ENCODE peak calls at places on chromosomes 5 and 9, in seven cellular contexts. U is PC-3, O is AG10803, F is GM06990, S is astrocyte of the spinal cord, B is pancreas, H is left ventricle myocardium inferior. A is an unnamed sample.

GRCh38 chr9:85215936-85216335 is 525.8 kb downstream of the AGTPBP1 start:
- DNase-seq in U (no peak), O (peak), F (no peak), S (peak), B (no peak), H (no peak), A (no peak)

GRCh38 chr5:10874561-10874960 is 113.5 kb upstream of the DAP start:
- DNase-seq in U (no peak), O (no peak), F (no peak), S (no peak), B (no peak), H (no peak), A (no peak)

GRCh38 chr9:108374606-108375005 is 481.2 kb downstream of the ACTL7B start:
- DNase-seq in U (peak), O (no peak), F (no peak), S (no peak), B (no peak), H (no peak), A (no peak)

GRCh38 chr5:74977475-74977874 is 74.9 kb downstream of the GCNT4 start:
- DNase-seq in U (no peak), O (peak), F (no peak), S (no peak), B (no peak), H (no peak), A (no peak)

GRCh38 chr9:73371801-73372200 is 220.1 kb downstream of the ANXA1 start:
- DNase-seq in U (no peak), O (no peak), F (no peak), S (no peak), B (no peak), H (no peak), A (no peak)

GRCh38 chr9:86202338-86202882 is 57.0 kb downstream of the C9orf153 start:
- DNase-seq in U (peak), O (peak), F (no peak), S (peak), B (no peak), H (no peak), A (peak)

GRCh38 chr5:92401492-92401891 is 1018.4 kb upstream of the ARRDC3 start:
- DNase-seq in U (no peak), O (peak), F (peak), S (peak), B (no peak), H (no peak), A (no peak)

GRCh38 chr5:108381034-108381954 is 604 bp downstream of the FBXL17 start:
- DNase-seq in U (peak), O (peak), F (peak), S (peak), B (peak), H (peak), A (peak)

GRCh38 chr9:94639045-94639995 is at the start of gene FBP1:
- DNase-seq in U (peak), O (no peak), F (peak), S (no peak), B (peak), H (peak), A (peak)

GRCh38 chr9:2127486-2127885 is 112.3 kb downstream of the SMARCA2 start:
- DNase-seq in U (no peak), O (peak), F (no peak), S (peak), B (no peak), H (no peak), A (no peak)

GRCh38 chr9:81874926-81875325 is 53.3 kb upstream of the SPATA31D4 start:
- DNase-seq in U (peak), O (peak), F (no peak), S (peak), B (no peak), H (no peak), A (no peak)

GRCh38 chr5:169875091-169875727 is 105.1 kb downstream of the INSYN2B start:
- DNase-seq in U (no peak), O (peak), F (no peak), S (no peak), B (no peak), H (no peak), A (no peak)

GRCh38 chr9:4855861-4856260 is 63.1 kb downstream of the RCL1 start:
- DNase-seq in U (no peak), O (peak), F (no peak), S (peak), B (no peak), H (no peak), A (no peak)

GRCh38 chr9:127966416-127967150 is 14.2 kb downstream of the EEIG1 start:
- DNase-seq in U (no peak), O (no peak), F (no peak), S (no peak), B (peak), H (peak), A (no peak)

GRCh38 chr9:94199776-94200175 is 59.3 kb upstream of the ZNF169 start:
- DNase-seq in U (no peak), O (peak), F (no peak), S (no peak), B (no peak), H (no peak), A (no peak)

GRCh38 chr9:134136117-134136996 is 475 bp downstream of the WDR5 start:
- DNase-seq in U (no peak), O (no peak), F (peak), S (peak), B (no peak), H (no peak), A (peak)

GRCh38 chr5:113084402-113085083 is 107.9 kb downstream of the DCP2 start:
- DNase-seq in U (no peak), O (no peak), F (no peak), S (no peak), B (no peak), H (no peak), A (no peak)

GRCh38 chr5:33023649-33024048 is 312.5 kb downstream of the NPR3 start:
- DNase-seq in U (no peak), O (peak), F (no peak), S (no peak), B (no peak), H (no peak), A (no peak)

GRCh38 chr9:136664799-136665082 is 2.0 kb downstream of the EGFL7 start:
- DNase-seq in U (no peak), O (no peak), F (no peak), S (no peak), B (no peak), H (no peak), A (no peak)

GRCh38 chr9:136664000-136664798 is 1.5 kb downstream of the EGFL7 start:
- DNase-seq in U (no peak), O (no peak), F (no peak), S (no peak), B (no peak), H (no peak), A (no peak)

GRCh38 chr9:136665704-136666363 is 3.1 kb downstream of the EGFL7 start:
- DNase-seq in U (no peak), O (no peak), F (no peak), S (no peak), B (no peak), H (no peak), A (no peak)

GRCh38 chr9:136666364-136667216 is 3.9 kb downstream of the EGFL7 start:
- DNase-seq in U (no peak), O (no peak), F (no peak), S (no peak), B (no peak), H (no peak), A (no peak)

GRCh38 chr9:136665111-136665703 is 2.5 kb downstream of the EGFL7 start:
- DNase-seq in U (no peak), O (no peak), F (no peak), S (no peak), B (no peak), H (no peak), A (no peak)
- TF ChIP-seq CTCF in U (no peak), O (no peak), F (peak), S (peak), B (no peak), H (peak), A (peak)

DNA sequence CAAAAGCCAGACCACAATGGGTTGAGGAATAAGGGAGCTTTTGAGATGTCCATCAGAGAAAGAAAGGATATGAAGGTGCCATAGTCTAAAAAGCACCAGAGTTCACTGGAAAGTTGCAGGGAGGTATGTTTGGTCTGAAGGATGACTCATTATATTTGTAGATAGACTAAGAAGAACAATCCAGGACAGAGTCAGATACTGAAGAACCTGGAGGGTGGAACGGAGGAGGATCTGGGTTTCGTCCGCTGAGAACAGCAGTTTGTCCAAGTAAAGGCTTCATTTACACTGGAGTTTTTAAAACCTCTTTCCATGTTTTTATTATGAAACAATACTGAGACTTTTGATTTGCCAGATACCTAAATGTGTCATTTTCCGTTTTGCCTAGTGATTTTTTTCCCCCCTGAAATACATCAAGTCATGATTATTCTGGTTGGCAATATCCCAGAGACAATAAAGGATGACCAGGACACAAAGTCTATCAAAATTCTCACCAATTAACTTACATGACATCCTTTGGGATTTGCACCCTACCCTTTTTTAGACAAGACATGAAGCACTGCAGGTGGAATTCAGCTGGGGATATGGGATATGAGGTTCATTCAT is 219.9 kb downstream of the MLLT3 start:
- DNase-seq in U (peak), O (no peak), F (no peak), S (no peak), B (no peak), H (no peak), A (no peak)
- TF ChIP-seq CTCF in U (no peak), O (no peak), F (no peak), S (no peak), B (no peak), H (no peak), A (no peak)

DNA sequence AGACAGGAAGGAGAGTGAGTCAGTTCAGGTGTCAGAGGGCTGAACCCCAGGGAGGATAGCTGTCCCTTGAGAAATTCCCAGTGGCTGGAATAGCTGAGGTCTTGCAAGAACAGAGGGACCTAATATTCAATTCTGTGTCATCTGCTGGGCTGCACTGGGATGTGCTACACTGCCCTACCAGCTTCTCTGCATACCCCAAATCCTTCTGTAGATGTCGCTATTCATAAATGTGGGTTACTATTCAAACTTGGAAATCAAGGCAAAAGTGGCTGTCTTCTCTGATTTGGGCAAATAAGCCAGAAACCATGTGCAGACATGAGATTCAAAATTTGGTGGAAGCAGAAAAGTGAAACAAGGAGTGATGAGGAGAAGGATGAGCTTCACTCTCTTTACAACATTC is 16.3 kb downstream of the TNFSF8 start:
- DNase-seq in U (no peak), O (no peak), F (no peak), S (no peak), B (no peak), H (no peak), A (no peak)
- TF ChIP-seq CTCF in U (peak), O (peak), F (peak), S (peak), B (no peak), H (peak), A (no peak)

GRCh38 chr9:115522928-115523327 is 405.0 kb upstream of the TNC start:
- DNase-seq in U (no peak), O (no peak), F (no peak), S (no peak), B (no peak), H (no peak), A (no peak)

GRCh38 chr9:115525438-115526058 is 407.6 kb upstream of the TNC start:
- DNase-seq in U (no peak), O (peak), F (no peak), S (no peak), B (no peak), H (no peak), A (no peak)

GRCh38 chr9:115520626-115521025 is 402.7 kb upstream of the TNC start:
- DNase-seq in U (no peak), O (peak), F (no peak), S (peak), B (no peak), H (no peak), A (no peak)

GRCh38 chr9:115524467-115525059 is 406.6 kb upstream of the TNC start:
- DNase-seq in U (peak), O (peak), F (peak), S (peak), B (no peak), H (no peak), A (peak)
- TF ChIP-seq CTCF in U (peak), O (peak), F (peak), S (peak), B (peak), H (peak), A (peak)

GRCh38 chr9:130934246-130934645 is 4.8 kb downstream of the FIBCD1 start:
- DNase-seq in U (no peak), O (no peak), F (no peak), S (no peak), B (no peak), H (no peak), A (no peak)

GRCh38 chr9:130931508-130932150 is 7.4 kb downstream of the FIBCD1 start:
- DNase-seq in U (no peak), O (no peak), F (peak), S (no peak), B (no peak), H (no peak), A (peak)

GRCh38 chr9:130933114-130934046 is 5.7 kb downstream of the FIBCD1 start:
- DNase-seq in U (peak), O (peak), F (no peak), S (peak), B (no peak), H (no peak), A (no peak)

GRCh38 chr9:130930804-130931349 is 8.2 kb downstream of the FIBCD1 start:
- DNase-seq in U (no peak), O (no peak), F (no peak), S (no peak), B (no peak), H (no peak), A (no peak)

GRCh38 chr9:130932220-130933069 is 6.6 kb downstream of the FIBCD1 start:
- DNase-seq in U (peak), O (no peak), F (no peak), S (no peak), B (no peak), H (peak), A (no peak)
- TF ChIP-seq CTCF in U (peak), O (no peak), F (no peak), S (peak), B (no peak), H (peak), A (no peak)

DNA sequence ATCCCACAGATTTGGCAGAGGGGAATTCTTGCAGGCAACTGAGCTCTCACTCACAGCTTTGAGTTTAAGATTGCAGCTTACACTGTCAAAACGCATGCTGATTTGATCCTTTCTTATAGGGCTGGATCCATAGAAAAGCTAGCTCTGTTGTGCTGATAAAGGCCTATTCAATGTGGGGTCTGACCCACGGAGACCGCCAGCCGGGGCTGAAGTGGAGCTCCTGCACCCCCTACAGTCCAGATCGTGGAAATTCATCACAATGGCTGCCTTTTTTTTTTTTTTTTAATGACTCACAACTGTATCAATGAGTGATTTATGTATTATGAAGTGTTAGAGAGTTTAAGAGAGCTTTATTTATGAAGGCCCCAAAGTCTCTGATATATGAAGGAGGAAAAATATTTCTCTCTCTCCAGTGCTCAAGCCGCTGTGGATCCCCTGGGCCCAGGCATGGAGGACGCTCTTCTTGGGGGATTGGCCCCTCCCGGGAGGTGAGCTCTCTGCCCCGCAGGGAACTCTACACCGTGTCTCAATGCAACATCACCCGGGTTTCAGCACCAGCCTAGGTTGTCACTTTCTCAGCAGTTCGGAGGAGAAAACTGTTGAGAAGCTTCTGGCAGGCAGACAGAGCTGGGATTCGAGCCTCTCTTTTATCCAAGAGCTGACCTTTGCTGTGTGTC is 700.2 kb downstream of the IRX1 start:
- DNase-seq in U (no peak), O (no peak), F (no peak), S (no peak), B (no peak), H (no peak), A (no peak)
- TF ChIP-seq CTCF in U (no peak), O (peak), F (no peak), S (no peak), B (no peak), H (peak), A (no peak)